ENCODE peak calls at places on chromosome 12, in four cellular contexts. K is GM23248, R is IMR-90, Y is PC-3. L is an unnamed sample.
A peak's percentile ranks its signal among the peaks of the same experiment; 100 is the strongest.

GRCh38 chr12:69266045-69266635 is 26.8 kb downstream of the CPSF6 start:
- DNase-seq in R (peak; percentile 86), Y (peak; percentile 70), K (peak; percentile 62), L (no peak)

GRCh38 chr12:126663304-126664094 is 1598.3 kb downstream of the AACS start:
- DNase-seq in R (no peak), K (peak; percentile 14), Y (peak; percentile 35), L (peak; percentile 17)

GRCh38 chr12:68733661-68734071 is 12.3 kb upstream of the SLC35E3 start:
- DNase-seq in R (peak; percentile 85), Y (peak; percentile 15), K (peak; percentile 88), L (peak; percentile 65)

GRCh38 chr12:39105111-39105510 is 199.7 kb upstream of the CPNE8 start:
- DNase-seq in Y (no peak), K (peak; percentile 22), R (no peak), L (no peak)

GRCh38 chr12:105221588-105222325 is 14.2 kb downstream of the APPL2 start:
- DNase-seq in R (no peak), Y (no peak), K (no peak), L (no peak)

GRCh38 chr12:27359578-27360340 is 27.1 kb downstream of the BMAL2 start:
- DNase-seq in Y (peak; percentile 35), R (peak; percentile 43), K (peak; percentile 40), L (no peak)

GRCh38 chr12:75744607-75745256 is 233.3 kb upstream of the KRR1 start:
- DNase-seq in Y (no peak), K (no peak), R (no peak), L (no peak)

GRCh38 chr12:20220339-20220738 is 148.0 kb upstream of the PDE3A start:
- DNase-seq in Y (peak; percentile 48), R (peak; percentile 34), K (peak; percentile 44), L (no peak)

GRCh38 chr12:114399664-114400211 is 6.2 kb downstream of the TBX5 start:
- DNase-seq in K (peak; percentile 77), Y (no peak), R (peak; percentile 95), L (no peak)

GRCh38 chr12:32312049-32312670 is 87.2 kb upstream of the FGD4 start:
- DNase-seq in K (peak; percentile 81), R (peak; percentile 72), Y (peak; percentile 68), L (no peak)

GRCh38 chr12:6700646-6701051 is at the start of gene PIANP:
- DNase-seq in K (peak; percentile 73), Y (no peak), R (peak; percentile 21), L (peak; percentile 26)

GRCh38 chr12:118044075-118044474 is 16.9 kb downstream of the WSB2 start:
- DNase-seq in Y (no peak), R (no peak), K (no peak), L (no peak)

GRCh38 chr12:107480836-107481608 is 204.6 kb upstream of the PWP1 start:
- DNase-seq in Y (no peak), K (no peak), R (no peak), L (no peak)

GRCh38 chr12:9114946-9115345 is 773 bp downstream of the A2M start:
- DNase-seq in K (peak; percentile 4), R (no peak), Y (no peak), L (no peak)

DNA sequence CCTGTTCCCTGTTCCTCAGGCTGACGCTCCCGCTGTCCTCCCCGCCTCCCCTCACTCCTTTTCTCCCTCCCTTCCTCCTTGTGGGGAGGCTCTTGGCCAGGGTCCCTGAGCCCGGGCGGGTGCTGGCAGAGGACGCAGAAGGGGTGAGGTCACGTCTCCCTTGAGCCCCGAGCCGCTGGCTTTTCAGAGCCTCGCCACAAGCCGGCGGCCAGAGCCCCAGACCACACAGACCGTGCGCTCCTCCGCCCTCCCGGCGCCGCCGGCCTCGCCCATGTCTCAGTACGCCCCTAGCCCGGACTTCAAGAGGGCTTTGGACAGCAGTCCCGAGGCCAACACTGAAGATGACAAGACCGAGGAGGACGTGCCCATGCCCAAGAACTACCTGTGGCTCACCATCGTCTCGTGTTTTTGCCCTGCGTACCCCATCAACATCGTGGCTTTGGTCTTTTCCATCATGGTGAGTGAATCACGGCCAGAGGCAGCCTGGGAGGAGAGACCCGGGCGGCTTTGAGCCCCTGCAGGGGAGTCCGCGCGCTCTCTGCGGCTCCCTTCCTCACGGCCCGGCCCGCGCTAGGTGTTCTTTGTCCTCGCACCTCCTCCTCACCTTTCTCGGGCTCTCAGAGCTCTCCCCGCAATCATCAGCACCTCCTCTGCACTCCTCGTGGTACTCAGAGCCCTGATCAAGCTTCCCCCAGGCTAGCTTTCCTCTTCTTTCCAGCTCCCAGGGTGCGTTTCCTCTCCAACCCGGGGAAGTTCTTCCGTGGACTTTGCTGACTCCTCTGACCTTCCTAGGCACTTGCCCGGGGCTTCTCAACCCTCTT is at the start of gene TMEM233:
- DNase-seq in Y (no peak), K (no peak), R (no peak), L (peak; percentile 22)
- H3K4me3 ChIP-seq in Y (no peak within 1 kb of the TSS), K (no peak within 1 kb of the TSS), R (no peak within 1 kb of the TSS), L (no peak within 1 kb of the TSS)

GRCh38 chr12:128932521-128932920 is 79.2 kb downstream of the GLT1D1 start:
- DNase-seq in R (no peak), K (no peak), Y (no peak), L (no peak)
- H3K36me3 ChIP-seq in R (no peaks in the 10 kb centered on the region), K (no peaks in the 10 kb centered on the region), Y (no peaks in the 10 kb centered on the region), L (no peaks in the 10 kb centered on the region)

GRCh38 chr12:54199034-54199433 is 10.2 kb upstream of the SMUG1 start:
- DNase-seq in K (no peak), Y (no peak), R (no peak), L (no peak)

GRCh38 chr12:54195736-54196347 is 7.1 kb upstream of the SMUG1 start:
- DNase-seq in K (peak; percentile 30), Y (no peak), R (peak; percentile 70), L (no peak)

GRCh38 chr12:54195080-54195479 is 6.3 kb upstream of the SMUG1 start:
- DNase-seq in K (no peak), Y (no peak), R (no peak), L (no peak)

GRCh38 chr12:54196396-54196795 is 7.6 kb upstream of the SMUG1 start:
- DNase-seq in Y (no peak), K (no peak), R (no peak), L (no peak)

DNA sequence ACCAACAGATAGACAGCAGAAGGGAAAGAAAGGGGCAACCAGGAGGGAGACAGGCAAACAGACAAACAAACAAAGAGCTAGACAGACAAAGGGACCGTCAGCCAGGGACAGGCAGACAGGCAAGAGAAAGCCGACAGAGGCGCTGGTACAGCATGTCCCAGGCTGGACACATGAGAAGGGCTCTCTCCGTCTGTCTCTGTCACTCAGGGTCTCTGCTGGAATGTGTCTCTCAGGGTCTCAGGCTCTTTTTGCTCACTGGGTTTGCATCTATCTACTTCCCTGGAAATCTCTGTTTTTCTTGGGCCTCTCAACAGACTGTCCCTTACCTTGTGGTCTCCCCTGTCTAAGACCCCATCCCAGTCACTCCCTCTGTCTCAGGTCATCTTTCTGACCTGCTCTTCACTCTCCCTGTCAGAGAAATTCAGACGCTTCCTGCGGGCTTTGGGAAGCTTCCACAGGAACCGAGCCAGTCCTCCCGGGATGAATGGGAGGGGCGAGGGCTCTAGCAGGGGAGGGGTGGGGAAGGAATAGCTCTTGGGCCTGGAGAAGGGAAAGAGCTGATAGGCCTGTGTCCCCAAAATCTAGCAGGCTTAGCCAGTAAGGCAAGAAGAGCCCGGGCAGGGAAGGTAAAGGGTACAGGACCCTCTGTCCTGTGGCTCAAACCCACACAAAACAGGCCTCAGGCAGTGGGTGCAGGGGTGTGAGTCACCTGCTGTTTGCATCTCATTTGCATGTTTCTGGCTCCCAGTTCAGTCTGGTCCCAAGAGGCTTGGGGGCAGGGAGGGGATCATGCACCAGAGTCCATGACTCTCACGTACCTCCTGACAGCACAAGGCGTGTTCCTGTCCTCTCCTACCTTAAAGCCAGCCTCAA is 8.5 kb upstream of the SMUG1 start:
- DNase-seq in R (peak; percentile 22), K (peak; percentile 70), Y (peak; percentile 41), L (peak; percentile 56)
- H3K4me3 ChIP-seq in R (no peak overlapping the region), K (no peak overlapping the region), Y (no peak overlapping the region), L (no peak overlapping the region)

GRCh38 chr12:131983026-131983425 is 33.3 kb downstream of the EP400 start:
- DNase-seq in K (no peak), Y (no peak), R (no peak), L (no peak)
- H3K36me3 ChIP-seq in K (peaks cover 26% of the 10 kb centered on the region), Y (peaks cover 36% of the 10 kb centered on the region), R (peaks cover 47% of the 10 kb centered on the region), L (peaks cover 79% of the 10 kb centered on the region)

GRCh38 chr12:85059594-85059993 is 23.4 kb downstream of the LRRIQ1 start:
- DNase-seq in Y (no peak), R (no peak), K (no peak), L (no peak)
- H3K4me3 ChIP-seq in Y (no peak overlapping the region), R (no peak overlapping the region), K (no peak overlapping the region), L (no peak overlapping the region)

DNA sequence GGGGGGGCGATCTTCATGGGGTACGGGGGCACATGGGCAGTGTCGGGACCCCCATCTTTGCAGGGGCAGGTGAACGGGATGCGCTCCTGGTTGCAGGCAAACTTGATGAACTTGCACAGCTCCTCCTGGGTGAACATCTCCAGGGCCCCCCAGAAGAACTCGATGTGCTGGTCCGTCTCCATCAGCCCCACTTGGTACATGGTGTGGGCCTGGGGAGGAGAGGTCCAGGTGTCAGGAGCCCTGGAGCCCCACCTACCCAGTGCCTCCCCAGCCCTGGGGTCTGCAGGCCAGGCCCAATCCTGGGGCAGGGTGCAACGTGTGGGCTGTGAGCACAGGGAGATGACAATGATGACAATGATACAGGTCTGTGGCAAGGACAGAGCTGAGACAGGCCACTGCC is 37.7 kb downstream of the TRAFD1 start:
- DNase-seq in K (no peak), Y (no peak), R (no peak), L (no peak)
- H3K36me3 ChIP-seq in K (peaks cover 2% of the 10 kb centered on the region), Y (peaks cover 20% of the 10 kb centered on the region), R (peaks cover 54% of the 10 kb centered on the region), L (peaks cover 17% of the 10 kb centered on the region)

DNA sequence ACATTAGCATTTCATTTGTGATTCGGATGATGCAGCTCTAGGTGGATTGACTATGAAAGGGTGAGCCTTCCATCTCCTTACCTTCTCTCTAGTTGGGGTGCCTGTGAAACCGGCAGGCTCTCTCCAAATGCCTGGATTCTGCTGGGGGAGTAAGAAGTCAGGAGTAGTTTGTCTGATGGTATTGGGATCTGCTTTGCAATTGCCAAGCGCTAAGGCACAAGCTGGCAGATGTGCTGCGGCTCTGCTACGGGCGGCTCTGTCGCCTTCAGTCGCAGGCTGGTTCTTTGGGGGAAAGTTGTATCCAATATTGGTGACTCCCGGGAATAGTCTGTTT is 2.4 kb downstream of the RMST start:
- DNase-seq in R (no peak), Y (no peak), K (no peak), L (no peak)
- H3K4me3 ChIP-seq in R (no peak overlapping the region), Y (no peak overlapping the region), K (no peak overlapping the region), L (no peak overlapping the region)